ENCODE peak calls at places on chromosomes 4 and X, in seven cellular contexts. Z is CD14-positive monocyte, F is OCI-LY7, S is pancreas, Q is fibroblast of the aortic adventitia, G is nephron progenitor cell, H is AG09309. U is an unnamed sample.

GRCh38 chr4:188053302-188053701 is 56.1 kb downstream of the TRIML2 start:
- DNase-seq in Z (no peak), F (no peak), S (no peak), Q (no peak), G (no peak), H (no peak), U (no peak)

GRCh38 chr4:40909363-40909876 is 159.7 kb downstream of the NSUN7 start:
- DNase-seq in Z (no peak), F (no peak), S (no peak), Q (peak), G (no peak), H (peak), U (peak)

GRCh38 chr4:103193457-103193856 is 4.7 kb downstream of the CENPE start:
- DNase-seq in Z (no peak), F (no peak), S (no peak), Q (no peak), G (no peak), H (no peak), U (no peak)

GRCh38 chr4:52911684-52912294 is 49.7 kb downstream of the RASL11B start:
- DNase-seq in Z (peak), F (peak), S (peak), Q (peak), G (peak), H (no peak), U (peak)

GRCh38 chr4:123869517-123870282 is 473.1 kb downstream of the SPRY1 start:
- DNase-seq in Z (no peak), F (no peak), S (no peak), Q (no peak), G (peak), H (no peak), U (no peak)

GRCh38 chr4:73777612-73778011 is 37.2 kb downstream of the CXCL8 start:
- DNase-seq in Z (no peak), F (no peak), S (no peak), Q (peak), G (no peak), H (peak), U (peak)

GRCh38 chr4:173498023-173498422 is 32.0 kb downstream of the HAND2 start:
- DNase-seq in Z (no peak), F (peak), S (no peak), Q (no peak), G (no peak), H (no peak), U (no peak)

GRCh38 chr4:122379239-122379638 is 428 bp downstream of the ADAD1 start:
- DNase-seq in Z (no peak), F (no peak), S (no peak), Q (no peak), G (no peak), H (no peak), U (no peak)

GRCh38 chr4:148094149-148094548 is 348.1 kb downstream of the NR3C2 start:
- DNase-seq in Z (no peak), F (no peak), S (no peak), Q (no peak), G (no peak), H (no peak), U (no peak)

GRCh38 chrX:111568356-111568755 is 56.9 kb downstream of the SERTM2 start:
- DNase-seq in Z (no peak), F (no peak), S (no peak), Q (peak), G (peak), H (no peak), U (no peak)
- TF ChIP-seq CTCF in Z (no peak), F (peak), S (no peak), Q (peak), G (peak), H (peak), U (peak)

GRCh38 chrX:5051831-5052491 is 1176.7 kb downstream of the NLGN4X start:
- DNase-seq in Z (peak), F (no peak), S (no peak), Q (no peak), G (no peak), H (no peak), U (no peak)

DNA sequence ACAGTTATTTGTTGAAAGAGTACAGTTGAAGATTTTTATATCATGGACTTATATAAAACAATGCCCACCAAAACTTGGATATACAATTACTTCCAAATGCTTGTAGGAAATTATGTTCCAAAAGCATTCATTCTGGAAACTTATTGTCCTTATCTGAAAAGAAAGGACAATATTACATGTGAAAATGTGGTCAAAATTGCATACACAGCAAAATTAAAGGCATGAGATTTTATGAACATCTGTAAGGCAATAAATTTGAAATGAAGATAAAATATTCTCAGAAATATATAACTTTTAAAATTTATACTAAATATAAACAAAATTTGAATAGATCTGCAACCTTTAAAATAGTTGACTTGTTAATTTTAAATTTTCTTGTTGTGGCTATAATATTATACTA is 1173.8 kb downstream of the NLGN4X start:
- DNase-seq in Z (no peak), F (no peak), S (no peak), Q (no peak), G (no peak), H (no peak), U (no peak)
- TF ChIP-seq CTCF in Z (no peak), F (no peak), S (no peak), Q (no peak), G (no peak), H (no peak), U (no peak)

GRCh38 chrX:9577555-9577954 is 112.7 kb downstream of the TBL1X start:
- DNase-seq in Z (no peak), F (no peak), S (no peak), Q (no peak), G (no peak), H (no peak), U (no peak)

GRCh38 chrX:9576059-9576458 is 111.2 kb downstream of the TBL1X start:
- DNase-seq in Z (no peak), F (no peak), S (no peak), Q (no peak), G (no peak), H (no peak), U (no peak)

GRCh38 chrX:9569875-9570274 is 105.0 kb downstream of the TBL1X start:
- DNase-seq in Z (no peak), F (no peak), S (no peak), Q (peak), G (no peak), H (no peak), U (no peak)

GRCh38 chrX:9578083-9578779 is 113.4 kb downstream of the TBL1X start:
- DNase-seq in Z (no peak), F (no peak), S (no peak), Q (no peak), G (no peak), H (no peak), U (no peak)

DNA sequence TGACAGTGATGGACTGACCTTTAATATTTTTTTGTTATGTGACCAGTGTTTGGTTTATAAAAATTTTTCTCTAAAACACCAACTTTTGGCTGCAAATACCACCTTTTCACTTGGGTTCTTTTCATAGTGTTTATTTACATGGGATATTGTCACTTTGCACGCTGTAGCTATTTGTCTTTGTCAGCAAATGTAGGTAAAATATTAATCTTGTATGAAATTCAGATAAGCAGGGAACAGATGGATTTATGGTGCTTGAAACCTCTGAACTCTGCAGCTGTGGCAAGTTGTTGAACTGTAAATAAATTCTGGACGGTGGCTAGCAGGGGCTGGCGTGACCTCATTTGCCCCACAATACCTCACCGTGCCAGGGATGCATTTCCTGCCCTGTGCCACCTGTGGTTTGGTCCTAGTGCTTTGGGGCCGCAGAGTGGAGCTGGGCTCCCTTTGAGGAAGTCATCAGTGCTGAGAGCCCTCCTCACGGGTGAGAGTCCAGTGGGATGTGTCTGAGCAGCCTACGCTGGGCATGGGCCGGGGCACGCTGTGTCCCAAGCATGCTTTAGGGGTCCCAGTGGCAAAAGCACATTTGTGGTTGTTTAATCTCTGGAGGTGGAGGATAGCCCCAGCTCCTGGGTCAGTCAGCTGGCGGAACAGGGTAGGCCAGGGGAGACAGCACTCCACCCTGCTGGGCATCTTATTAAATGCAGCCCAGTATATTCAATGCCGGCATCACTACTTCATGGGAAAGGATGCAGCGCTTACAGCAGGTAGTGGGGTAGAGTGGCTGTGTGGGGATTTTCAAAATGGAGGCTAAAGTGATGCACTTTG is 108.6 kb downstream of the TBL1X start:
- DNase-seq in Z (no peak), F (no peak), S (no peak), Q (no peak), G (no peak), H (no peak), U (no peak)
- TF ChIP-seq CTCF in Z (no peak), F (no peak), S (no peak), Q (no peak), G (no peak), H (no peak), U (no peak)

GRCh38 chr4:10589808-10590207 is 94.8 kb downstream of the CLNK start:
- DNase-seq in Z (no peak), F (no peak), S (no peak), Q (peak), G (no peak), H (no peak), U (no peak)

GRCh38 chr4:10587697-10588096 is 96.9 kb downstream of the CLNK start:
- DNase-seq in Z (no peak), F (no peak), S (no peak), Q (no peak), G (no peak), H (no peak), U (no peak)

GRCh38 chr4:10593130-10593529 is 91.4 kb downstream of the CLNK start:
- DNase-seq in Z (no peak), F (no peak), S (no peak), Q (no peak), G (no peak), H (no peak), U (no peak)

GRCh38 chr4:10589308-10589707 is 95.3 kb downstream of the CLNK start:
- DNase-seq in Z (no peak), F (no peak), S (no peak), Q (no peak), G (no peak), H (no peak), U (no peak)

GRCh38 chr4:10590896-10591295 is 93.7 kb downstream of the CLNK start:
- DNase-seq in Z (no peak), F (no peak), S (no peak), Q (peak), G (no peak), H (no peak), U (peak)
- TF ChIP-seq CTCF in Z (no peak), F (no peak), S (no peak), Q (no peak), G (no peak), H (no peak), U (peak)

GRCh38 chr4:95546866-95547707 is 1.7 kb downstream of the UNC5C start:
- DNase-seq in Z (no peak), F (no peak), S (no peak), Q (no peak), G (peak), H (no peak), U (no peak)

GRCh38 chr4:95546236-95546635 is 2.5 kb downstream of the UNC5C start:
- DNase-seq in Z (no peak), F (no peak), S (no peak), Q (no peak), G (no peak), H (no peak), U (no peak)

GRCh38 chr4:95545526-95545925 is 3.2 kb downstream of the UNC5C start:
- DNase-seq in Z (no peak), F (no peak), S (no peak), Q (no peak), G (no peak), H (no peak), U (no peak)

GRCh38 chr4:95541889-95542607 is 6.7 kb downstream of the UNC5C start:
- DNase-seq in Z (no peak), F (no peak), S (no peak), Q (peak), G (no peak), H (no peak), U (no peak)

DNA sequence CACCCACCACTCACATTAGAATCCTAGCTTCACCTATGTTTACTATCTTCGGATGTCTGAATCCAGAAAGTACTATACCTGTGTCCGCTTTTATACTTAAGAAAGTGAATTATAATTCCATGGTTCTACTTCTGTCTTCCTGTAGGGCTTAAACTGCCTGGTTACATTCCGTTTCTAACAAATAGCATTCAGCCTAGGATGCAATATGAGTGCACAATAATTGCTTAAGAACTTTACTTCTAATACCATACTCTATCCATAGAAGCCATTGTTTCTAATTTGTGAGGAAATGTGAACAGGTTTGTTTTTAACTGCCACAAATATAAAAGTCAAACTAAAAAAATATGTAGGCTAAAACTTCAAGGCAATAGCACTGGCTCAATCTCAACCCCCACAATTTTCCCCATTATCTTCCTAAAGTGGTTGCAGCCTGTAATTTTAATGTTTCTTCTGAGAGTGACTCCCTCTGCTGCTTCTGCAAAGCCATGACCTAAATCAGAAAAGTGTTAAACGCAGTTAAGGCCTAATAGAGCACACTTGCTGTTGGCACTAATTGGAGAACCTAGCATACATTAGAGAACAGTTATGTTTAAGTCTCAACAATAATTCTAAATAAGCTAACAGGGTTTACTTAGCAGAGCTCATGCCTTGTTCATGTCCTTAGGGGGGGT is 4.2 kb downstream of the UNC5C start:
- DNase-seq in Z (no peak), F (no peak), S (no peak), Q (peak), G (no peak), H (no peak), U (no peak)
- TF ChIP-seq CTCF in Z (no peak), F (no peak), S (no peak), Q (no peak), G (no peak), H (no peak), U (no peak)

DNA sequence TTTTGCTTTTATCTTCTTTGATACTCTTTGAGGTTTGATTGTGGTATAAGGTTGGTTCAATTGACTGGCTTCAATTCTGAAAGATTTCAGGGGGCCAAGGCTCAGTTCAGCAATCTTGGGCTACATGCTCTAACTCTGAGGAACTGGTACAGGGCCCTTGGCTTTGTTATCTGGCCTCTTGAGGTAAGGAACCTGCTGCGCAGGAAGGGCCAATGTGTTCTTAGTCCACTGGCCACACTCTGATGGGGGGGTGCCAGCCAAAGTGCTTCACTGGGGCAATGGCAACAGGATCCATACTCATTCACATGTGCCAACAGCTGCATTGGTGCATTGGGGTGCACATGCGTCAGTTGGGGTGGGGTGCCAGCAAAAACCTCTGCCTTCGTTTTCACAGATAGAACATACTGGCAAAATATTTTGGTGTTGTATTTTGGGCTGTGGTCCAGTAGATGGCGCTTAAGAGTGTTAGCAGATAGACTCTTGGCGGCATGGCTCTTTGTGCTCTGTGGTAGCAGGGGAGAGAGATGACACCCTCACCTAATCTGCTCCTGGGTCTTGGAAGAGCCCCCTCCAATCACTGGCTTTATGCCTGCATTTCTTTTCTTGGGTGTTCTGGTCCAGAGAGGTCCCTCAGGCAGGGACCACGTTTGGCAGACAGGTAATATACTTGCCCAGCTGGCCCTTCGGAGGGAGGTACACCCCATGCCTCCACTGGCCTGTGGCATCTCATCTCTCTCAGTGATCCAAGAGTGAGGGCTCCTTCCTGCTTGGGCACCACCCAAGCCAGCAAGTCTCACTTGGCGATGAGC is 42.9 kb downstream of the NDST3 start:
- DNase-seq in Z (no peak), F (peak), S (no peak), Q (peak), G (no peak), H (no peak), U (peak)
- TF ChIP-seq CTCF in Z (peak), F (peak), S (no peak), Q (peak), G (peak), H (peak), U (peak)

GRCh38 chr4:39637572-39638357 is 900 bp downstream of the SMIM14 start:
- DNase-seq in Z (no peak), F (no peak), S (peak), Q (peak), G (peak), H (no peak), U (peak)

GRCh38 chr4:39638358-39639239 is at the start of gene SMIM14:
- DNase-seq in Z (peak), F (peak), S (peak), Q (peak), G (peak), H (peak), U (peak)

GRCh38 chr4:39631700-39632079 is 7.0 kb downstream of the SMIM14 start:
- DNase-seq in Z (no peak), F (peak), S (no peak), Q (no peak), G (no peak), H (no peak), U (no peak)

GRCh38 chr4:39636786-39637185 is 1.9 kb downstream of the SMIM14 start:
- DNase-seq in Z (no peak), F (no peak), S (no peak), Q (peak), G (no peak), H (no peak), U (no peak)

GRCh38 chr4:39635023-39635422 is 3.6 kb downstream of the SMIM14 start:
- DNase-seq in Z (no peak), F (no peak), S (no peak), Q (peak), G (no peak), H (no peak), U (no peak)
- TF ChIP-seq CTCF in Z (no peak), F (no peak), S (no peak), Q (no peak), G (no peak), H (no peak), U (no peak)

DNA sequence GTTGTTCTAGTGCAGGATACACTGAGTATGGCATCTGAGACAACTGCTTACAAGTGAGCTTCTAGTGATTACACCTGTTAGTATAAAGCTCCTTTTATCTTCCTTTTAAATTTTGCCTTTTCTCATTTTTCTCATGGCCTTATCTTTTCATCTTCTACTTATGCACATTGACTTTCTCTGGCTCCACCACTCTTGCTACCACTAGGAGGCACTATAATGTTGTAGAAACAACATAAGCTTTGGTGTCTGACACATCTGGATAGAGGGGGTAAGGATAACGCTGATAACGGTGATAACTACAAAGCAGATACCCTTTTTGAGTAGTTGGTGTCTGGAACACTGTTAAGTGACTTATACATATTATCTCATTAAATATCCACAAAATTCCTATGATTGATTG is 187.4 kb upstream of the TEX13C start:
- DNase-seq in Z (no peak), F (peak), S (no peak), Q (no peak), G (no peak), H (no peak), U (no peak)
- TF ChIP-seq CTCF in Z (peak), F (peak), S (no peak), Q (no peak), G (peak), H (peak), U (peak)

GRCh38 chr4:98546910-98547544 is 111.4 kb downstream of the TSPAN5 start:
- DNase-seq in Z (no peak), F (no peak), S (no peak), Q (peak), G (peak), H (peak), U (peak)
- TF ChIP-seq CTCF in Z (no peak), F (no peak), S (no peak), Q (peak), G (no peak), H (peak), U (peak)